ENCODE peak calls at places on chromosomes 4 and X, in five cellular contexts. A, Z, G, Q and I are unnamed samples.

GRCh38 chr4:142960134-142960533 is 114.0 kb upstream of the INPP4B start:
- DNase-seq in A (no peak), Z (no peak), G (no peak), Q (no peak), I (no peak)

GRCh38 chrX:68650491-68650890 is 3.0 kb downstream of the STARD8 start:
- DNase-seq in A (no peak), Z (no peak), G (peak), Q (no peak), I (no peak)

GRCh38 chr4:168449740-168450442 is 30.4 kb downstream of the DDX60L start:
- DNase-seq in A (no peak), Z (no peak), G (peak), Q (peak), I (no peak)

GRCh38 chr4:82439088-82439487 is 8.7 kb downstream of the ENOPH1 start:
- DNase-seq in A (no peak), Z (no peak), G (no peak), Q (no peak), I (no peak)

GRCh38 chrX:68832101-68832416 is 3.2 kb downstream of the EFNB1 start:
- DNase-seq in A (peak), Z (no peak), G (peak), Q (peak), I (peak)

GRCh38 chr4:14632041-14632440 is 370.2 kb upstream of the CPEB2 start:
- DNase-seq in A (no peak), Z (no peak), G (no peak), Q (no peak), I (no peak)

GRCh38 chr4:74094227-74094626 is 4.8 kb downstream of the CXCL2 start:
- DNase-seq in A (no peak), Z (no peak), G (no peak), Q (no peak), I (no peak)

GRCh38 chrX:51814066-51814465 is 70.8 kb downstream of the GSPT2 start:
- DNase-seq in A (no peak), Z (no peak), G (no peak), Q (no peak), I (no peak)

GRCh38 chr4:79964715-79965345 is 108.2 kb downstream of the ANTXR2 start:
- DNase-seq in A (peak), Z (peak), G (peak), Q (peak), I (peak)

GRCh38 chrX:38968344-38968743 is 167.1 kb downstream of the MID1IP1 start:
- DNase-seq in A (no peak), Z (no peak), G (peak), Q (peak), I (no peak)

GRCh38 chr4:169351860-169352259 is 81.1 kb upstream of the SH3RF1 start:
- DNase-seq in A (no peak), Z (peak), G (no peak), Q (no peak), I (no peak)

GRCh38 chrX:68829594-68830485 is 1.0 kb downstream of the EFNB1 start:
- DNase-seq in A (peak), Z (no peak), G (peak), Q (peak), I (peak)

GRCh38 chr4:182240161-182241130 is 2.8 kb upstream of the TENM3 start:
- DNase-seq in A (no peak), Z (no peak), G (peak), Q (peak), I (no peak)

GRCh38 chr4:112813790-112814189 is 176.8 kb downstream of the LARP7 start:
- DNase-seq in A (no peak), Z (peak), G (peak), Q (no peak), I (no peak)

GRCh38 chr4:76302856-76303438 is 3.6 kb upstream of the STBD1 start:
- DNase-seq in A (no peak), Z (no peak), G (peak), Q (peak), I (no peak)

GRCh38 chr4:4762909-4763814 is 96.3 kb upstream of the MSX1 start:
- DNase-seq in A (peak), Z (no peak), G (peak), Q (peak), I (peak)

GRCh38 chr4:142703694-142704309 is 142.3 kb downstream of the INPP4B start:
- DNase-seq in A (no peak), Z (no peak), G (no peak), Q (no peak), I (no peak)

GRCh38 chr4:128310266-128310697 is 22.7 kb upstream of the PGRMC2 start:
- DNase-seq in A (peak), Z (peak), G (peak), Q (no peak), I (peak)

GRCh38 chrX:112746812-112747630 is 67.3 kb upstream of the LHFPL1 start:
- DNase-seq in A (no peak), Z (no peak), G (peak), Q (peak), I (no peak)

GRCh38 chr4:74904509-74904908 is 28.4 kb upstream of the PARM1 start:
- DNase-seq in A (no peak), Z (no peak), G (no peak), Q (no peak), I (peak)

GRCh38 chrX:22533898-22534297 is 261.2 kb downstream of the CBLL2 start:
- DNase-seq in A (no peak), Z (no peak), G (no peak), Q (no peak), I (no peak)

GRCh38 chr4:88030565-88031310 is 23.3 kb downstream of the PKD2 start:
- DNase-seq in A (no peak), Z (no peak), G (no peak), Q (no peak), I (no peak)
- H2BK12ac ChIP-seq in A (no peak), Z (no peak), G (no peak), Q (no peak), I (no peak)

GRCh38 chr4:151658959-151659593 is 101.7 kb downstream of the GATB start:
- DNase-seq in A (no peak), Z (no peak), G (peak), Q (no peak), I (no peak)
- H4K8ac ChIP-seq in A (no peak), Z (no peak), G (peak), Q (no peak), I (no peak)

DNA sequence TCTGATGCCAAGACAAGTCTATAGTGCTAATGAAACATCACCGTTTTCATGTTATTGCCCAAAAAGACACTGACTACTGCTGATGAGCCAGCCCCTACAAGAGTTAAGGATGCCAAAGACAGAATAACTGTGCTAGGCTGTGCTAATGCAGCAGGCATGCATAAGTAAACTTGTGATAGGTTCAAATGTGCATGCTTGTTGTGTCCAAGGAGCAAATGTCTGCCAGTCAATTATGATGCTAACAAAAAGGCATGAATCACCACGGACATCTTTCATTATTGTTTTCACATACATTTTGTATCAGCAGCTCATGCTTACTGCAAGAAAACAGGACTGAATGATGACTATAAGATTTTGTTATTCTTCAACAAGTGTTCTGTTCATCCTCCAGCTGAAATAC is 306.8 kb upstream of the ARSJ start:
- DNase-seq in A (no peak), Z (no peak), G (no peak), Q (no peak), I (no peak)
- H3K18ac ChIP-seq in A (no peak), Z (no peak), G (no peak), Q (no peak), I (no peak)

DNA sequence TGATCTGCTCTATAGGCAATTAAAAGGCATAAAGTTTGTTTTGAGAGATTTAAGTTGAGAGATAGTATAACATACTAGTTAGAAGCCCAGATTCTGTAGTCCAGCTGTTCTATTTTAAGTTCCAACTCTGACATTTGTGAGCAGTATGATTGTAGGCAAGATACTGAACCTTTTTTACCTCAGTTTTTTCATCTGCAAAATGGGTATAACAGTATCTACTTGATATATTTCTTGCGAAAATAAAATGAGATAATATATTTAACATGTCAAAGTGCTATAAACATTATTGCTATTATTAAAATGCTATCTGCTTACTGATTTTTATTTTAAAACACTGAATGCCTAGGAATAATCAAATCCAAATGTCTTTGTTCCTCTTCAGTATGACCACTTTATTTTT is 19.2 kb downstream of the TMPRSS11F start:
- DNase-seq in A (no peak), Z (no peak), G (no peak), Q (no peak), I (no peak)
- H2BK12ac ChIP-seq in A (no peak), Z (no peak), G (no peak), Q (no peak), I (no peak)

GRCh38 chr4:69089388-69089787 is 6.9 kb upstream of the UGT2B7 start:
- DNase-seq in A (no peak), Z (no peak), G (no peak), Q (no peak), I (no peak)

GRCh38 chr4:69092980-69093568 is 3.2 kb upstream of the UGT2B7 start:
- DNase-seq in A (no peak), Z (no peak), G (no peak), Q (no peak), I (no peak)

GRCh38 chr4:69093681-69094080 is 2.6 kb upstream of the UGT2B7 start:
- DNase-seq in A (no peak), Z (no peak), G (no peak), Q (no peak), I (no peak)

GRCh38 chr4:69095301-69095731 is 958 bp upstream of the UGT2B7 start:
- DNase-seq in A (no peak), Z (no peak), G (peak), Q (no peak), I (no peak)

GRCh38 chr4:69092190-69092589 is 4.1 kb upstream of the UGT2B7 start:
- DNase-seq in A (no peak), Z (no peak), G (peak), Q (no peak), I (no peak)
- H4K8ac ChIP-seq in A (no peak), Z (no peak), G (no peak), Q (no peak), I (no peak)

GRCh38 chr4:7878323-7878722 is 61.3 kb downstream of the AFAP1 start:
- DNase-seq in A (no peak), Z (no peak), G (no peak), Q (no peak), I (no peak)

GRCh38 chr4:7876096-7876993 is 63.3 kb downstream of the AFAP1 start:
- DNase-seq in A (no peak), Z (no peak), G (peak), Q (peak), I (peak)

GRCh38 chr4:7877131-7877530 is 62.5 kb downstream of the AFAP1 start:
- DNase-seq in A (no peak), Z (no peak), G (no peak), Q (no peak), I (no peak)

GRCh38 chr4:7879127-7879526 is 60.5 kb downstream of the AFAP1 start:
- DNase-seq in A (no peak), Z (no peak), G (no peak), Q (no peak), I (no peak)

DNA sequence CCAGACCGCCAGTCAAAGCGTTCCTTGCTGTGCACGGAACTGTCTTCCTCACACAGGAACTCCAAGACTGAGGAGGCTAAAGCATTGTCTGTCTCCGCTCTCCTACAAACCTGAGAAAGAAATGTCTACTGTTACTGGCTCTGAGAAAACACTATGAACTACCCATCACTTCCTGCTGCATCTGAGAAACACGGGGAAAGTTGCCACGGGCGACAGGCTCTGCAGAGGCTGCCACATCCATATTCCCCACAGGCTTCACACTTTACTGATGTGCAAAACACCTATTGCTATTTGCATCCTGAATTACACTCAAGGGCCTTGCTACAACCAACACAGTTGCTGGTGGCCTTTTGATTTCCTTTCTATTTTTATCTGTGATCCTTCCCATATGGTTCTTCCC is 59.0 kb downstream of the AFAP1 start:
- DNase-seq in A (no peak), Z (no peak), G (no peak), Q (no peak), I (no peak)
- H3K18ac ChIP-seq in A (no peak), Z (no peak), G (peak), Q (no peak), I (no peak)

GRCh38 chrX:10137516-10137915 is 19.3 kb upstream of the CLCN4 start:
- DNase-seq in A (no peak), Z (no peak), G (no peak), Q (no peak), I (no peak)

GRCh38 chrX:10135561-10136399 is 21.0 kb upstream of the CLCN4 start:
- DNase-seq in A (no peak), Z (no peak), G (no peak), Q (no peak), I (no peak)

GRCh38 chrX:10142041-10142589 is 14.7 kb upstream of the CLCN4 start:
- DNase-seq in A (no peak), Z (no peak), G (no peak), Q (no peak), I (no peak)

GRCh38 chrX:10140264-10140663 is 16.5 kb upstream of the CLCN4 start:
- DNase-seq in A (no peak), Z (no peak), G (no peak), Q (no peak), I (no peak)

DNA sequence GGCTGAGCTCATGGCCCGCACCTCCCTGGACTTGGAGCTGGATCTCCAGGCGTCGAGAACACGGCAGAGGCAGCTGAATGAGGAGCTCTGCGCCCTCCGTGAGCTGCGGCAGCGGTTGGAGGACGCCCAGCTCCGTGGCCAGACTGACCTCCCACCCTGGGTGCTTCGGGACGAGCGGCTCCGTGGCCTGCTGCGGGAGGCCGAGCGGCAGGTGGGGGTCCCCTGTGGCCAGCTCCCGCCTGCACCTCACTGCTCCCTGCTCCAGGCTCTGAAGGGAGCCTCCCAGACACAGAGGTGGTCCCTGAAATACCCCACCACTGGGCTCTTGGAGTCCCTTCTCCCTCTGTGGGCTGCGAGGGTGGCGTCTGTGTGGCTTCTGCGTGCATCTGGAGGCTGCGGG is 18.0 kb upstream of the CLCN4 start:
- DNase-seq in A (no peak), Z (no peak), G (no peak), Q (no peak), I (no peak)
- H2BK12ac ChIP-seq in A (no peak), Z (no peak), G (no peak), Q (no peak), I (no peak)

GRCh38 chr4:53788011-53788410 is 196.7 kb upstream of the LNX1 start:
- DNase-seq in A (no peak), Z (no peak), G (no peak), Q (no peak), I (no peak)
- H4K8ac ChIP-seq in A (no peak), Z (no peak), G (peak), Q (no peak), I (no peak)